ENCODE peak calls at places on chromosome 10, in five cellular contexts. E is H1, N is K562, M is sigmoid colon, H is spleen. W is an unnamed sample.

GRCh38 chr10:133378251-133379096 is 588 bp upstream of the PAOX start:
- DNase-seq in E (peak; percentile 82), H (peak; percentile 96), N (peak; percentile 65), M (peak; percentile 81), W (no peak)

GRCh38 chr10:48404646-48405045 is 98.2 kb downstream of the MAPK8 start:
- DNase-seq in E (no peak), N (no peak), M (no peak), H (no peak), W (no peak)

GRCh38 chr10:77943086-77943901 is 16.7 kb upstream of the DLG5 start:
- DNase-seq in N (no peak), H (no peak), M (peak; percentile 72), E (peak; percentile 54), W (no peak)

GRCh38 chr10:75115137-75115536 is 3.7 kb downstream of the SAMD8 start:
- DNase-seq in H (no peak), N (no peak), M (no peak), E (no peak), W (no peak)

GRCh38 chr10:69180525-69181204 is 631 bp downstream of the SUPV3L1 start:
- DNase-seq in H (no peak), M (no peak), E (no peak), N (peak; percentile 56), W (no peak)

GRCh38 chr10:4108693-4109092 is 323.7 kb upstream of the KLF6 start:
- DNase-seq in E (no peak), N (no peak), M (no peak), H (no peak), W (no peak)

GRCh38 chr10:24901686-24902399 is 50.6 kb downstream of the PRTFDC1 start:
- DNase-seq in M (no peak), N (peak; percentile 72), E (no peak), H (no peak), W (no peak)

GRCh38 chr10:62657244-62657835 is 147.2 kb upstream of the ADO start:
- DNase-seq in N (no peak), M (no peak), E (no peak), H (no peak), W (no peak)

GRCh38 chr10:114821915-114822770 is 563 bp downstream of the FHIP2A start:
- DNase-seq in N (peak; percentile 31), H (peak; percentile 88), M (peak; percentile 72), E (peak; percentile 67), W (peak; percentile 19)

GRCh38 chr10:26457088-26457487 is 18.9 kb downstream of the APBB1IP start:
- DNase-seq in E (no peak), M (no peak), N (no peak), H (no peak), W (no peak)

GRCh38 chr10:90484518-90484917 is 373.3 kb downstream of the HTR7 start:
- DNase-seq in N (no peak), E (peak; percentile 47), H (no peak), M (no peak), W (no peak)

GRCh38 chr10:28049286-28049685 is 50.4 kb upstream of the ODAD2 start:
- DNase-seq in H (no peak), M (no peak), E (no peak), N (no peak), W (no peak)

GRCh38 chr10:109018892-109019507 is 904.3 kb downstream of the XPNPEP1 start:
- DNase-seq in H (no peak), M (no peak), N (no peak), E (no peak), W (no peak)

GRCh38 chr10:6208781-6209235 is 6.1 kb downstream of the PFKFB3 start:
- DNase-seq in E (no peak), N (no peak), H (no peak), M (peak; percentile 49), W (no peak)

GRCh38 chr10:2926918-2927660 is 140.3 kb upstream of the PFKP start:
- DNase-seq in H (no peak), M (no peak), N (no peak), E (no peak), W (no peak)

GRCh38 chr10:3773465-3774017 is 11.5 kb downstream of the KLF6 start:
- DNase-seq in H (no peak), N (no peak), M (no peak), E (no peak), W (no peak)

GRCh38 chr10:84743483-84743882 is 415.1 kb downstream of the CCSER2 start:
- DNase-seq in E (no peak), N (no peak), H (no peak), M (no peak), W (no peak)

GRCh38 chr10:43202224-43202656 is 64.0 kb downstream of the CSGALNACT2 start:
- DNase-seq in M (peak; percentile 62), N (peak; percentile 81), H (peak; percentile 88), E (peak; percentile 82), W (peak; percentile 77)

GRCh38 chr10:11017575-11018425 is at the start of gene CELF2:
- DNase-seq in M (peak; percentile 81), E (peak; percentile 87), N (peak; percentile 18), H (peak; percentile 82), W (peak; percentile 50)

GRCh38 chr10:110528224-110528997 is 30.7 kb downstream of the DUSP5 start:
- DNase-seq in E (no peak), N (no peak), M (no peak), H (no peak), W (no peak)

GRCh38 chr10:110527731-110528171 is 30.0 kb downstream of the DUSP5 start:
- DNase-seq in M (no peak), H (no peak), N (no peak), E (no peak), W (no peak)

GRCh38 chr10:110531687-110532086 is 34.0 kb downstream of the DUSP5 start:
- DNase-seq in N (no peak), H (no peak), E (no peak), M (no peak), W (no peak)

GRCh38 chr10:110529596-110530011 is 31.9 kb downstream of the DUSP5 start:
- DNase-seq in E (no peak), H (no peak), N (no peak), M (no peak), W (no peak)

DNA sequence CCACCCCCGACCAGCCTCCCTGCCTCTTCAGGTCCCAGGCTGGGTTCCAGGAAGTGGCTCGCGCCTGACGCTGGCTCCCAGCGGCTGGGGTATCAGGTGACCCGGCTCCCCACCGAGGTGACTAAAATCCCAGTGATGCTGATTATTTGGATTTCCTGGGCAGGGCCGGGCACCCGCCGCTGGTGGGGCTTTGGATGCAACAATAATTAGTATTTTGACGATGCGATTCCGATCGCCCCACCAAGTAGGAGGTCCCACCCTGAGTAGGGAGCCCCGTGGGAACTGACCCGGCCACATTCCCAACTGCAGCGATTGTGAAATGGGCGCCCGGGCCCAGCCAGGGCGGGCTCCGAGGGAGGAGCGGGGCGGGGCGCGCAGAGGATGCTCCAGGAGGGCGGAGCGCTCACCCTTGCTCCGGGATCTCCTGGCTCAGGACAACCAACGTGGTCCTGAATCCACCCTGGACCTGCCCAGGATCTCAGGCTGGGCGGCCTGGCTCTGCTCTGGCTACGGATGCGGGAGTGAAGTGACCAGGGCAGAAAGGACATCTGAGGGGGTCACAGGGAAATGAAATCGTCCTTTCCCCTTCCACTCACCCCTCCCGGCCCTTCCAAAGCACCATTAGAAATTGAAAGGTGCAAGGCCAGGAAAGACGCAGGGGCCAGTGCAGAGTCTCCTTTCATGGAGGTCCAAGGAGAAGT is 32.6 kb downstream of the DUSP5 start:
- DNase-seq in N (no peak), M (peak; percentile 84), H (peak; percentile 76), E (peak; percentile 86), W (no peak)
- TF ChIP-seq POLR2AphosphoS5 in N (no peak), M (no peak), H (no peak), E (no peak), W (no peak)

DNA sequence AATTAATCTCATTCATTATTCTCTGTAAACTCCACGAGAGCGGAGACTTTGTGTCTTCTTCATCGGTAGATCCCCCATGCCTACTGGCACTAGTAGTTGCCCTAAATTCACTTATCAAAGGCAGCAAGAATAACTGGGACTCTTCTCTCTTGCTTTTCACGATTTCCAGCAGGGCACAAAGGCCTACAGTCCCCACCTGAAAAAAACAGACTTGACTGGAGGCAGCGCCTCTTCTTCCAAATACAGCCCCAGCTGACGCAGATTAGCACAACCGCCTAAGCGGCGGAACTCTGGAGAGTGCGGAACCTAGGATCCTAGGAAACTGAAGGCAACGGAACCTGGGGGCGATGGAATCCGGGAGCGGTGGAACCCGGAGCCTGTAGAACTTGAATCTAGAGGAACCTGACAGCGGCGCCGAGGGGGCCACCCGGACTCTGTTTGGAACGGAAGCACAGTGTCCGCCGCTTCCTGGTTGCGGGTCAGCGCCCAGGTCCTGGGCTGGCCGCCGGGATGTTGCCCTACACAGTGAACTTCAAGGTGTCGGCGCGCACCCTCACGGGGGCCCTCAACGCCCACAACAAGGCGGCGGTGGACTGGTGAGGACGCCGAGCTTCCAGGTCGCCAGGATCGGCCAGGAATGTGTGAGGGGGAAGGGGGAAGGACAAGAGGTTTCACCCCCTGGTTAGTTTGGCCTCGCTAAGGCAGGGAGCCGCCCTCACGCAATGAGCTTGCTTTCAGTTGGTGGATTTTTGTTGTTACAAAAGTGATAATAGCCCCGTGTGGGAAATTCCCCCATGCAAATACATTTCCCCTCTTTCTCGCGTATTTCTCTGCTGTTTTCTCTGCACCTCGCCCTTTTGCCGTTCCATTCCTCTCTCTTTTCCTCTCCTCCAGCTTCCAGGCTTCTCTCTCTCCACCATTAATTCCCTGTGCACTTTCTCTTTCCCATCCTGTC is at the start of gene WDR11:
- DNase-seq in H (peak; percentile 96), N (peak; percentile 74), M (peak; percentile 94), E (peak; percentile 87), W (peak; percentile 49)
- TF ChIP-seq POLR2A in H (peak; percentile 69), N (peak; percentile 90), M (peak; percentile 70), E (peak; percentile 96), W (peak; percentile 93)

GRCh38 chr10:80172896-80173295 is 32.4 kb downstream of the ANXA11 start:
- DNase-seq in H (peak; percentile 68), M (peak; percentile 50), E (no peak), N (no peak), W (no peak)
- TF ChIP-seq POLR2AphosphoS5 in H (no peak), M (no peak), E (no peak), N (no peak), W (no peak)

GRCh38 chr10:100373298-100374136 is 26.5 kb downstream of the SCD start:
- DNase-seq in M (peak; percentile 99), N (peak; percentile 93), E (peak; percentile 91), H (peak; percentile 98), W (peak; percentile 77)

GRCh38 chr10:100370561-100370975 is 23.5 kb downstream of the SCD start:
- DNase-seq in M (no peak), E (no peak), H (no peak), N (no peak), W (no peak)

GRCh38 chr10:100368721-100369120 is 21.7 kb downstream of the SCD start:
- DNase-seq in N (no peak), M (no peak), H (no peak), E (no peak), W (no peak)

GRCh38 chr10:100372415-100373297 is 25.6 kb downstream of the SCD start:
- DNase-seq in H (no peak), N (no peak), E (no peak), M (no peak), W (no peak)

DNA sequence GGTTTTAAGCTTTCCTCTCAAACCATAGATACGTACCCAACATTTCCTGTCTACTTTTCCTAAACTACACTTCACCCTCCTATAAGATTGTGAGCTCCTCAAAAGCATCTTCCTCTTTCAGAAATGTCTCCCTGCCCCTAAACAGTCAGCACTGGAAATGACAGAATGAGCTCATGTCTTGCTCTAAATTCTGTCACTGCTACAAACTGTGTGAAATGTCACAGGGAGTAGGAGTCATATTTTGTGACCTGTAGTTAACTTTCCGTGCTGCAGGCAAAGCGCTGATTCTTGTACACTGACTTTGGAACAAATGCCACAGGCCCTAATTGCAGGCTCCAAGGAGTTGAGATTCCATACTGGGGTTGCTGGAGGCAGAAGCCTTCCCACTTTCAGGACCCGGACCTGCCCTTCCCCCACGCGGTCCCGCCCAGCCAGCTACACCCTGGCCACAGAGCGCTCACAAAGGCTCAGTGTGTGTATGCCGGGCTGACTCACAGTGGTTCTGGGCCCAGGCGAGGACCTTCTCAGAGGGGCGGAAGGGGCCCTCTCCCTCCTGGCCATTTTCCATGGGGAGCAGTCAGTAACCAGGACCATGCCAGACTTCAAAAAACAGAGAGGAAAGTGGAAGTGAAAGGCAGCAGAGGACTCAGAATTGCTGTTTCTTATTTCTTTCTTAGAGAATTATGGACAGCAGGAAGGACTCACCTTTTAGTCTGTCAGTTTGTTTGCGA is 24.1 kb downstream of the SCD start:
- DNase-seq in E (peak; percentile 77), M (peak; percentile 85), H (peak; percentile 84), N (peak; percentile 60), W (no peak)
- TF ChIP-seq POLR2A in E (peak; percentile 63), M (peak; percentile 47), H (no peak), N (peak; percentile 62), W (no peak)

W was measured in GM12891.